ENCODE peak calls at places on chromosomes 4 and X, in four cellular contexts. J is HepG2, D is SK-N-SH, A is NT2/D1. Q is an unnamed sample.

GRCh38 chr4:3783691-3784306 is 17.6 kb downstream of the ADRA2C start:
- DNase-seq in A (no peak), D (no peak), J (no peak), Q (no peak)

GRCh38 chr4:94523617-94524016 is 71.9 kb downstream of the PDLIM5 start:
- DNase-seq in A (no peak), D (no peak), J (no peak), Q (no peak)

GRCh38 chrX:23292979-23293651 is 41.5 kb upstream of the PTCHD1 start:
- DNase-seq in J (no peak), A (no peak), D (no peak), Q (no peak)

GRCh38 chrX:140292188-140292587 is 212.7 kb downstream of the SOX3 start:
- DNase-seq in J (no peak), D (no peak), A (no peak), Q (no peak)

GRCh38 chr4:68348577-68348976 is 1.3 kb downstream of the YTHDC1 start:
- DNase-seq in D (no peak), A (no peak), J (no peak), Q (no peak)

GRCh38 chr4:69484011-69484410 is 11.7 kb downstream of the UGT2B4 start:
- DNase-seq in D (no peak), A (no peak), J (no peak), Q (no peak)

GRCh38 chr4:154595807-154596206 is 5.3 kb upstream of the FGA start:
- DNase-seq in A (no peak), J (peak; percentile 73), D (no peak), Q (no peak)

GRCh38 chrX:2441466-2441865 is 59.3 kb downstream of the DHRSX start:
- DNase-seq in A (no peak), D (no peak), J (no peak), Q (no peak)

GRCh38 chr4:129526812-129527211 is 430.9 kb downstream of the C4orf33 start:
- DNase-seq in D (peak; percentile 3), A (no peak), J (peak; percentile 8), Q (peak; percentile 21)

GRCh38 chr4:106132045-106132444 is 184.0 kb downstream of the TBCK start:
- DNase-seq in D (no peak), A (no peak), J (no peak), Q (no peak)

GRCh38 chr4:188399834-188400233 is 260.6 kb downstream of the TRIML1 start:
- DNase-seq in D (no peak), A (peak; percentile 57), J (no peak), Q (no peak)

GRCh38 chrX:55342533-55343501 is 78.1 kb upstream of the PAGE3 start:
- DNase-seq in D (peak; percentile 48), A (peak; percentile 18), J (peak; percentile 3), Q (no peak)

GRCh38 chr4:123399638-123400358 is 3.2 kb downstream of the SPRY1 start:
- DNase-seq in D (no peak), J (no peak), A (no peak), Q (no peak)

GRCh38 chrX:131830400-131831184 is 192.5 kb upstream of the STK26 start:
- DNase-seq in J (peak; percentile 92), D (peak; percentile 56), A (peak; percentile 71), Q (peak; percentile 85)

GRCh38 chr4:160316036-160316435 is 1213.2 kb downstream of the RAPGEF2 start:
- DNase-seq in A (no peak), J (no peak), D (no peak), Q (no peak)

GRCh38 chrX:2676794-2677675 is 14.1 kb upstream of the CD99 start:
- DNase-seq in J (no peak), D (no peak), A (no peak), Q (no peak)

GRCh38 chr4:144582105-144582850 is 63.7 kb upstream of the HHIP start:
- DNase-seq in A (no peak), D (no peak), J (no peak), Q (no peak)

GRCh38 chrX:15930585-15930984 is 76.0 kb upstream of the AP1S2 start:
- DNase-seq in D (peak; percentile 24), A (no peak), J (no peak), Q (no peak)

GRCh38 chr4:165027762-165028402 is 3.9 kb upstream of the TRIM60 start:
- DNase-seq in J (no peak), A (no peak), D (no peak), Q (no peak)

GRCh38 chr4:1566838-1567518 is 117.1 kb downstream of the FAM53A start:
- DNase-seq in A (no peak), D (peak; percentile 74), J (no peak), Q (no peak)
- TF ChIP-seq YY1 in A (no peak), D (no peak), J (no peak), Q (no peak)

GRCh38 chrX:30023451-30023850 is 191.9 kb upstream of the MAGEB2 start:
- DNase-seq in A (no peak), D (no peak), J (no peak), Q (no peak)
- TF ChIP-seq YY1 in A (no peak), D (no peak), J (no peak), Q (no peak)

DNA sequence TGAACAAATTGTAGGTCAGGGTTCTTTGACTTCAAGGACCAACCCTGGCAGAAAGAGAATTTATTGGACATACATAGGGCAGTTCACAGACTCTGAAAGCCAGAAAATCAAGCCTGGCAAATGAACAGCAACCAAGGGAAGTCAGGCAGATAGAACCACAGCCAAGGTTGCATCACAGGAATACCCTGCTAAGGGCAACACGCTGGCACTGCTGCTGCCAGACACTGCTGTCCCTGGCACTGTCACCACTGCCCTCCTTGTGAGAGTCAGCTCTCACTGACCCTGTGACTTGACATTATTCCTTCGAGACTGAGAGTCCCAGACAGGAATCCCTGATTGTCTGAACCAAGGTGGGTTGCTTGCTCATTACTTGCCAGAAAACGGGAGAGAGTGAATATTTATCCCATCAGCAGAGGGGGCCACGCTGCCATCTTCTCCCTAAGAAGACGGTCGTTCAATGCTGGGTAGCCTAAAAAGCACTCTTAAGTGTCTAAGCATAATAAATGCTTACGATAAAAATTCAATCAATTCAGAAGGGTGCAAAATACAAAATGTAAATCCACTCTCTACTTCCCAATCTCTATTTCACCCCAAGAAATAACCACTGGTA is 23.2 kb upstream of the PTTG2 start:
- DNase-seq in A (no peak), J (no peak), D (no peak), Q (no peak)
- TF ChIP-seq YY1 in A (no peak), J (no peak), D (no peak), Q (no peak)

DNA sequence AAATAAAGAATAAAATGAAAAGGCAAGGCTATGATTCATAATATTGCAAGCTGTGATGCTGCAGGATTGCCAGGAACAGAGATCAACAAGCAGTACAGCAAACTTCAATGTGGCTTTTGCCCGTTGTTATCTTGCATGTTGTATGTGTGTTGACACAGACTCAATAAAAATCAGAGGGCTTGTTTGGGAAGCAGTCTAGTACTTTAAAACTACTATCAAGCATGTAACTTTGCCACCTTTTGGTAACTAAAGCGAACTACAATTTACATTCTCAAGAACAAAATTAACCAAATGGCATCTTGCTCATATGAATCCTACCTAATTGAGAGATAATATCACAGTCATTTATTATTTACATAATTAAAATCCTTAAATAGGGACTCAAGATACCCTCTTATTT is 79.8 kb upstream of the GPM6A start:
- DNase-seq in J (peak; percentile 3), A (no peak), D (peak; percentile 1), Q (peak; percentile 38)
- TF ChIP-seq YY1 in J (no peak), A (no peak), D (no peak), Q (no peak)

Q was measured in HCT116.